ENCODE peak calls at places on chromosomes 12 and 14, in four cellular contexts. W is CD8-positive, alpha-beta T cell; J is kidney; U is A549. K is an unnamed sample.
A peak's percentile ranks its signal among the peaks of the same experiment; 100 is the strongest.

GRCh38 chr12:39297946-39298345 is 145.0 kb downstream of the KIF21A start:
- DNase-seq in W (no peak), J (no peak), U (no peak), K (no peak)

GRCh38 chr12:26939192-26939832 is 1.0 kb downstream of the FGFR1OP2 start:
- DNase-seq in W (no peak), J (no peak), U (no peak), K (no peak)

GRCh38 chr12:114701104-114701414 is 17.1 kb upstream of the TBX3 start:
- DNase-seq in W (no peak), J (no peak), U (no peak), K (no peak)

GRCh38 chr14:37591311-37591940 is 3.6 kb downstream of the FOXA1 start:
- DNase-seq in W (no peak), J (peak; percentile 57), U (peak; percentile 80), K (no peak)

GRCh38 chr14:20501346-20501745 is 4.0 kb upstream of the RNASE10 start:
- DNase-seq in W (no peak), J (no peak), U (peak; percentile 10), K (no peak)

GRCh38 chr12:94954029-94954685 is 49.3 kb downstream of the NDUFA12 start:
- DNase-seq in W (no peak), J (no peak), U (peak; percentile 61), K (no peak)

GRCh38 chr14:63663428-63664142 is 21.9 kb upstream of the WDR89 start:
- DNase-seq in W (no peak), J (no peak), U (peak; percentile 18), K (no peak)

GRCh38 chr12:131604146-131604844 is 106.6 kb upstream of the SFSWAP start:
- DNase-seq in W (peak; percentile 55), J (no peak), U (no peak), K (peak; percentile 82)

GRCh38 chr14:50062438-50063039 is 53.8 kb downstream of the VCPKMT start:
- DNase-seq in W (peak; percentile 83), J (no peak), U (peak; percentile 63), K (no peak)

GRCh38 chr12:78388461-78388860 is 476.1 kb upstream of the SYT1 start:
- DNase-seq in W (no peak), J (no peak), U (no peak), K (no peak)

GRCh38 chr12:92398565-92399309 is 253.1 kb upstream of the BTG1 start:
- DNase-seq in W (no peak), J (no peak), U (no peak), K (no peak)

GRCh38 chr12:109741286-109741969 is 27.8 kb downstream of the FAM222A start:
- DNase-seq in W (no peak), J (peak; percentile 39), U (no peak), K (peak; percentile 49)

GRCh38 chr12:128083132-128083729 is 183.7 kb upstream of the TMEM132C start:
- DNase-seq in W (no peak), J (no peak), U (no peak), K (no peak)

GRCh38 chr12:108133482-108133881 is 4.4 kb downstream of the WSCD2 start:
- DNase-seq in W (no peak), J (no peak), U (no peak), K (no peak)

GRCh38 chr12:124484526-124484953 is 82.9 kb downstream of the NCOR2 start:
- DNase-seq in W (no peak), J (peak; percentile 54), U (no peak), K (peak; percentile 59)

GRCh38 chr14:33592298-33592697 is 358.6 kb downstream of the EGLN3 start:
- DNase-seq in W (no peak), J (no peak), U (no peak), K (no peak)

GRCh38 chr12:54463034-54463433 is 10.4 kb downstream of the GTSF1 start:
- DNase-seq in W (no peak), J (no peak), U (peak; percentile 24), K (no peak)

GRCh38 chr14:46571970-46572369 is 79.6 kb downstream of the RPL10L start:
- DNase-seq in W (no peak), J (no peak), U (peak; percentile 27), K (no peak)

GRCh38 chr12:116455540-116456306 is 103.5 kb upstream of the MAP1LC3B2 start:
- DNase-seq in W (no peak), J (peak; percentile 84), U (peak; percentile 93), K (no peak)

GRCh38 chr12:116880213-116880816 is 926 bp downstream of the HRK start:
- DNase-seq in W (no peak), J (no peak), U (no peak), K (no peak)

GRCh38 chr12:124730455-124730932 is 133.2 kb downstream of the SCARB1 start:
- DNase-seq in W (no peak), J (peak; percentile 90), U (peak; percentile 73), K (no peak)

GRCh38 chr14:70188292-70188607 is 501 bp downstream of the SLC8A3 start:
- DNase-seq in W (no peak), J (no peak), U (no peak), K (no peak)

GRCh38 chr14:40058916-40059897 is 627.0 kb upstream of the FBXO33 start:
- DNase-seq in W (no peak), J (no peak), U (no peak), K (no peak)

GRCh38 chr14:61463664-61464063 is 142.3 kb downstream of the PRKCH start:
- DNase-seq in W (no peak), J (no peak), U (no peak), K (no peak)

GRCh38 chr12:95215925-95216324 is 1.3 kb downstream of the FGD6 start:
- DNase-seq in W (no peak), J (no peak), U (peak; percentile 51), K (no peak)

GRCh38 chr12:32273712-32274111 is 125.6 kb upstream of the FGD4 start:
- DNase-seq in W (peak; percentile 59), J (no peak), U (no peak), K (no peak)

GRCh38 chr14:25828562-25828961 is 769.3 kb downstream of the NOVA1 start:
- DNase-seq in W (no peak), J (no peak), U (no peak), K (no peak)

GRCh38 chr14:25837431-25837950 is 760.3 kb downstream of the NOVA1 start:
- DNase-seq in W (no peak), J (no peak), U (no peak), K (no peak)

GRCh38 chr14:25836647-25837046 is 761.2 kb downstream of the NOVA1 start:
- DNase-seq in W (no peak), J (no peak), U (no peak), K (no peak)

DNA sequence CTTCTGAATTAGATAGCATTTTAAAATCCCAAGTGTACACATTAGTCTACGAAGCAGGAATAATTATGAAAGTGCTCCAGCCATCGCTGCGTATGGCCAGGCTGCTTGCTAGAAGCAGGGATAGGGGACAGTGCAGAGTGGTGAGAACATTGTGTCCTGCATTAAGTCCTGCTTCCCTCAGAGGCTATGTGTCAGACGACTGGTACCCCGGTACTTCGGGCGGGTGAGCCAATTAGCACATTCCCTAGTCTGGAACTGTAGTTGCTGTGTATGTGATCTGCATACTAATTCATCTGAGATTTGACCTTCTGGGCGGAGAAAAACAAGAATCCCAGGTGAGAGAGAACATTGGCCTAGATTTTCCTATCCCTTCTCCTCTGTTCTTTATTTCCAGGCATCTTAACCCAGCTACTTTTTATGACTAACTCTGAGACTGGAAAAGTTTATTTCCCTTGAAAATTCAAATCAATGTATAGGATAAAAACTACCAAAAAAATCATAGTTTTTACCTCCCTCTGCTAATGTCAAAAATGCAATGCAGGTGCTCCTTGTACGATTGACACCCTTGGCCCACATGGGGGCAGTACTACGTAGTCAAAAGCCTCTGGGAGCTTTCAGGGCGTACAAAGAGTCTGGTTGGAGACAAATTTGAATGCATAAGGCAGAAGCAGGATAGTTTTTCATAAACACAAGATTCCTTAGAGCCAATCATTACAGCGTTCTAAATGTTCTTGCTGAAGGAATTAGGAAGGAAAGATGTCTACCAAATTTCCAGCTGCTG is 764.3 kb downstream of the NOVA1 start:
- DNase-seq in W (no peak), J (peak; percentile 81), U (peak; percentile 14), K (no peak)
- TF ChIP-seq CTCF in W (no peak), J (peak; percentile 45), U (no peak), K (peak; percentile 42)

DNA sequence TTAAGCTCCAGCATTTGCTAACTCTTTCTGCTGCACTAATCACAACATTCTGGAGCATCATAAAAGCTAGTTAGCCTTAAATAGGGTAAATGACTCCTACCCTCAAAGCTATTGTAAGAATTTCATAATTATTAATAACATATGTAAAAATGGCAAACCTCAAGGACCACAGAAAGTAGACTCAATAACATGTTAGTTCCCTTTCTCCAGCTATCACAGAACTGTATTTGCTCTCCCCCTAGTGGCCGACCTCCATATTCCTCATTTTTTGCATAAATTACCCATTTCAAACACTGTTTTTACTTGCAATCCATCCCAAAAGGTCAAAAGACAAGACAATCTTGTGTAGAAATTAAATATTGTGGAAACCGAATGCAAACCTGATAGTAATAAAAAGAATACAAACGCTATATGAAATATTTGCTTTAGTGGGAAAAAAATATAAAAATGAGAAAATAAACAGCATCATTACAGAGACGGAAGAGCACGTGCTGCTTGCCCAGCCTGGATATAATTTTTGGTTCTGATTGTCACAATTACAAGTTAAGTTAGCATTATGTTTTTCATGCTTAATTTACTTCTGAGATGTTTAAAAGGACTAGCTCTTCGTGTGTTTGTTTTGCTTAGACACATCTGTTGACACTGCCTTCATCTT is 97.9 kb downstream of the RERGL start:
- DNase-seq in W (no peak), J (no peak), U (peak; percentile 60), K (no peak)
- TF ChIP-seq CTCF in W (no peak), J (peak; percentile 51), U (peak; percentile 76), K (peak; percentile 89)

GRCh38 chr12:74412607-74413230 is 124.9 kb upstream of the ATXN7L3B start:
- DNase-seq in W (no peak), J (no peak), U (peak; percentile 39), K (no peak)
- TF ChIP-seq CTCF in W (peak; percentile 27), J (no peak), U (peak; percentile 71), K (peak; percentile 86)

DNA sequence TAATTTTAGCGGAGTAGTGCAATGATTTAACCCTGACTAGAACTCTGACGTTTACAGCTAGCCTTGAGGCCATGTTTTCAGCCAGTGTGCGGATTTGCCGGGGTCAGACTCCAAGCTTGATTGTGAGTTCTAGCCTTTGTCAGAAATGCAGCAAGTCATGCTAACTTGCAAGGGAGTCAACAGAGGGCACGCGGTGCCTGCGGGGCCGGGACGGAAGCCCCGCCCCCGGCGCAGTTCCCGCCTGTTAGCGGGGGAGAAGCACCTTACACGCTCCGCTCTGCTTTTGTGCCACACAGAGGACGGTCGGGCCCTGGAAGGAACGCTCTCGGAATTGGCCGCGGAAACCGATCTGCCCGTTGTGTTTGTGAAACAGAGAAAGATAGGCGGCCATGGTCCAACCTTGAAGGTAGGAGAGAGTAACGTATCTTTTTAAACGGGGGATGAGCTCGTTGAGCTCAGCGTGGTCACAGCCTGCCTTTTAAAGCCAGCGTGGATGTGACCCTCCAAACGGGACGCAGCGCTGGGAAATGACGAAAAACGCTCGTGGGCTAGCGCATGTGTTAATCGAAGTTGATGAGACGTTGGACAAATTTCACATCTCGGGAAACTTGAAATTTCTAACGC is 14.8 kb upstream of the EID3 start:
- DNase-seq in W (peak; percentile 82), J (peak; percentile 93), U (peak; percentile 95), K (no peak)
- TF ChIP-seq CTCF in W (no peak), J (no peak), U (no peak), K (no peak)

GRCh38 chr14:94571395-94571794 is 9.8 kb upstream of the SERPINA5 start:
- DNase-seq in W (no peak), J (no peak), U (no peak), K (no peak)

GRCh38 chr14:94570440-94570839 is 9.2 kb downstream of the SERPINA4 start:
- DNase-seq in W (no peak), J (no peak), U (no peak), K (no peak)

GRCh38 chr14:94573706-94574105 is 7.5 kb upstream of the SERPINA5 start:
- DNase-seq in W (no peak), J (no peak), U (no peak), K (no peak)

GRCh38 chr14:94572637-94573303 is 8.5 kb upstream of the SERPINA5 start:
- DNase-seq in W (no peak), J (no peak), U (no peak), K (no peak)

GRCh38 chr14:94571950-94572349 is 9.3 kb upstream of the SERPINA5 start:
- DNase-seq in W (no peak), J (no peak), U (no peak), K (no peak)
- TF ChIP-seq CTCF in W (no peak), J (no peak), U (no peak), K (no peak)

K was measured in chondrocyte.